ENCODE peak calls at places on chromosome 21, in five cellular contexts. L is memory B cell, S is occipital lobe, F is NAMALWA, G is EL. P is an unnamed sample.
A peak's percentile ranks its signal among the peaks of the same experiment; 100 is the strongest.

GRCh38 chr21:45536301-45537081 is 5.7 kb downstream of the SLC19A1 start:
- DNase-seq in F (no peak), S (no peak), G (no peak), L (no peak), P (no peak)

GRCh38 chr21:25467891-25468290 is 139.4 kb downstream of the MRPL39 start:
- DNase-seq in G (no peak), F (no peak), L (no peak), S (no peak), P (no peak)

GRCh38 chr21:46599251-46599572 is 5.7 kb downstream of the S100B start:
- DNase-seq in S (no peak), F (no peak), G (peak; percentile 81), L (no peak), P (no peak)

GRCh38 chr21:34029724-34030528 is 43.5 kb upstream of the MRPS6 start:
- DNase-seq in S (peak; percentile 50), F (peak; percentile 92), G (peak; percentile 79), L (peak; percentile 37), P (peak; percentile 8)

GRCh38 chr21:28256420-28256831 is 736.3 kb downstream of the LTN1 start:
- DNase-seq in S (no peak), F (no peak), G (peak; percentile 58), L (no peak), P (no peak)

GRCh38 chr21:32604484-32604883 is 7.7 kb downstream of the CFAP298 start:
- DNase-seq in S (no peak), L (no peak), F (no peak), G (no peak), P (no peak)

GRCh38 chr21:42624095-42624830 is 29.2 kb upstream of the PDE9A start:
- DNase-seq in L (no peak), G (no peak), F (no peak), S (no peak), P (no peak)

GRCh38 chr21:45574081-45574501 is 31.9 kb upstream of the SLC19A1 start:
- DNase-seq in L (no peak), S (no peak), F (no peak), G (no peak), P (no peak)

GRCh38 chr21:36150192-36150711 is 6.4 kb upstream of the DOP1B start:
- DNase-seq in G (peak; percentile 41), F (peak; percentile 68), L (no peak), S (no peak), P (no peak)

GRCh38 chr21:32140212-32141008 is 138.4 kb downstream of the MIS18A start:
- DNase-seq in S (no peak), G (no peak), L (no peak), F (no peak), P (no peak)

GRCh38 chr21:42171091-42172053 is 47.6 kb upstream of the ABCG1 start:
- DNase-seq in G (no peak), L (peak; percentile 8), S (no peak), F (no peak), P (no peak)

GRCh38 chr21:26405735-26406361 is 167.2 kb downstream of the CYYR1 start:
- DNase-seq in L (no peak), G (peak; percentile 90), S (no peak), F (peak; percentile 2), P (no peak)

GRCh38 chr21:35239811-35240219 is 190.7 kb upstream of the RUNX1 start:
- DNase-seq in S (no peak), G (no peak), L (no peak), F (no peak), P (no peak)

GRCh38 chr21:42172596-42173483 is 46.1 kb upstream of the ABCG1 start:
- DNase-seq in G (no peak), F (no peak), L (peak; percentile 7), S (no peak), P (no peak)

GRCh38 chr21:33760641-33761103 is 118.4 kb downstream of the ITSN1 start:
- DNase-seq in S (no peak), L (no peak), F (no peak), G (peak; percentile 77), P (no peak)

GRCh38 chr21:44353200-44353970 is at the start of gene TRPM2:
- DNase-seq in G (no peak), F (peak; percentile 66), S (no peak), L (peak; percentile 35), P (no peak)

GRCh38 chr21:44706706-44707615 is 4.4 kb downstream of the TSPEAR start:
- DNase-seq in S (no peak), G (no peak), F (no peak), L (no peak), P (no peak)

GRCh38 chr21:14754682-14755081 is 208.6 kb upstream of the SAMSN1 start:
- DNase-seq in L (no peak), F (no peak), G (no peak), S (no peak), P (no peak)

GRCh38 chr21:33902349-33902748 is 13.3 kb downstream of the ATP5PO start:
- DNase-seq in L (no peak), G (no peak), F (no peak), S (no peak), P (no peak)

GRCh38 chr21:46369520-46370235 is 45.7 kb downstream of the PCNT start:
- DNase-seq in F (no peak), L (no peak), G (no peak), S (no peak), P (no peak)

GRCh38 chr21:34336245-34336644 is 27.6 kb upstream of the KCNE2 start:
- DNase-seq in G (peak; percentile 7), F (no peak), L (no peak), S (no peak), P (no peak)

GRCh38 chr21:45138199-45139002 is 64.0 kb downstream of the ADARB1 start:
- DNase-seq in F (peak; percentile 69), G (peak; percentile 65), S (no peak), L (peak; percentile 62), P (peak; percentile 77)

GRCh38 chr21:14526199-14526598 is 19.9 kb downstream of the SAMSN1 start:
- DNase-seq in G (no peak), L (no peak), F (no peak), S (no peak), P (no peak)

GRCh38 chr21:46056450-46056903 is 41.4 kb upstream of the COL6A2 start:
- DNase-seq in L (no peak), G (peak; percentile 86), F (no peak), S (no peak), P (no peak)

GRCh38 chr21:17578162-17578561 is 34.5 kb downstream of the BTG3 start:
- DNase-seq in L (no peak), G (no peak), F (no peak), S (no peak), P (no peak)

GRCh38 chr21:19941626-19942025 is 1056.6 kb upstream of the NCAM2 start:
- DNase-seq in G (no peak), S (no peak), F (no peak), L (no peak), P (no peak)

GRCh38 chr21:32463889-32464300 is 51.4 kb downstream of the EVA1C start:
- DNase-seq in F (no peak), S (no peak), G (peak; percentile 95), L (no peak), P (no peak)

GRCh38 chr21:29300547-29301138 is 1.9 kb downstream of the BACH1 start:
- DNase-seq in F (peak; percentile 81), S (no peak), G (no peak), L (no peak), P (no peak)

GRCh38 chr21:26013964-26014363 is 156.6 kb downstream of the APP start:
- DNase-seq in F (no peak), L (no peak), G (no peak), S (no peak), P (no peak)

GRCh38 chr21:44836666-44837471 is 19.0 kb upstream of the SUMO3 start:
- DNase-seq in G (peak; percentile 59), S (no peak), F (peak; percentile 22), L (no peak), P (no peak)

GRCh38 chr21:46095814-46096595 is 1.9 kb upstream of the COL6A2 start:
- DNase-seq in G (no peak), F (no peak), L (no peak), S (no peak), P (no peak)

GRCh38 chr21:37645848-37646247 is 270.4 kb downstream of the KCNJ6 start:
- DNase-seq in F (no peak), S (no peak), L (no peak), G (peak; percentile 16), P (no peak)

GRCh38 chr21:42652527-42653491 is 612 bp upstream of the PDE9A start:
- DNase-seq in S (peak; percentile 30), G (peak; percentile 54), L (no peak), F (no peak), P (no peak)

GRCh38 chr21:43012596-43012995 is 38.2 kb downstream of the PKNOX1 start:
- DNase-seq in S (no peak), F (no peak), G (no peak), L (no peak), P (no peak)